ENCODE peak calls at places on chromosomes 13 and 19, in seven cellular contexts. I, X, U, B, D, P and M are unnamed samples.

GRCh38 chr13:45849408-45849807 is 2.1 kb downstream of the SIAH3 start:
- DNase-seq in I (no peak), B (peak), U (no peak), P (no peak), D (no peak), X (no peak), M (no peak)

GRCh38 chr13:35927554-35927953 is 203.6 kb downstream of the DCLK1 start:
- DNase-seq in P (peak), I (peak), D (no peak), B (peak), X (peak), U (no peak), M (peak)

GRCh38 chr13:92842145-92842544 is 384.5 kb upstream of the GPC6 start:
- DNase-seq in X (peak), D (no peak), B (no peak), P (peak), I (peak), U (no peak), M (peak)

GRCh38 chr19:11401808-11402543 is 17.1 kb downstream of the RGL3 start:
- DNase-seq in P (no peak), D (no peak), B (no peak), X (no peak), I (no peak), U (no peak), M (no peak)

GRCh38 chr19:43983912-43984686 is at the start of gene ZNF155:
- DNase-seq in B (peak), U (peak), X (peak), I (peak), D (peak), P (peak), M (peak)

GRCh38 chr19:40612831-40613668 is 11.9 kb downstream of the LTBP4 start:
- DNase-seq in U (no peak), D (peak), P (no peak), B (no peak), I (no peak), X (peak), M (peak)

GRCh38 chr13:34867590-34867989 is 74.5 kb upstream of the NBEA start:
- DNase-seq in D (no peak), U (no peak), X (peak), P (peak), I (peak), B (no peak), M (peak)

GRCh38 chr13:30803791-30804190 is 68.4 kb downstream of the ALOX5AP start:
- DNase-seq in U (no peak), X (no peak), B (no peak), D (no peak), P (no peak), I (no peak), M (no peak)

GRCh38 chr13:30898721-30899188 is 7.3 kb upstream of the MEDAG start:
- DNase-seq in X (peak), D (peak), I (peak), P (peak), U (no peak), B (no peak), M (peak)

GRCh38 chr13:46232281-46232680 is 20.6 kb downstream of the LRRC63 start:
- DNase-seq in D (no peak), X (no peak), I (peak), U (no peak), P (peak), B (no peak), M (peak)

GRCh38 chr13:20702530-20702929 is 969 bp upstream of the IL17D start:
- DNase-seq in P (peak), B (peak), U (no peak), D (no peak), I (no peak), X (no peak), M (no peak)

GRCh38 chr13:72229067-72229466 is 362.1 kb upstream of the DACH1 start:
- DNase-seq in U (no peak), D (no peak), B (no peak), P (no peak), I (no peak), X (no peak), M (no peak)

GRCh38 chr19:32124585-32124984 is 220.8 kb upstream of the ZNF507 start:
- DNase-seq in U (no peak), X (no peak), D (no peak), B (no peak), I (no peak), P (no peak), M (no peak)

GRCh38 chr19:46487802-46488445 is 7.7 kb downstream of the PNMA8B start:
- DNase-seq in X (peak), D (peak), B (peak), P (peak), I (peak), U (peak), M (peak)

GRCh38 chr13:50448535-50448981 is 394.9 kb downstream of the DLEU7 start:
- DNase-seq in I (no peak), X (peak), D (no peak), B (no peak), P (no peak), U (no peak), M (no peak)

GRCh38 chr13:98335721-98336120 is 158.7 kb upstream of the RNF113B start:
- DNase-seq in P (no peak), D (no peak), X (no peak), U (no peak), I (no peak), B (no peak), M (no peak)

GRCh38 chr19:13017306-13018036 is 22.2 kb downstream of the NFIX start:
- DNase-seq in D (no peak), B (no peak), P (no peak), U (no peak), I (no peak), X (no peak), M (no peak)

GRCh38 chr19:13015361-13016231 is 20.3 kb downstream of the NFIX start:
- DNase-seq in I (peak), X (no peak), D (no peak), P (peak), U (no peak), B (no peak), M (peak)

GRCh38 chr19:13014921-13015280 is 19.6 kb downstream of the NFIX start:
- DNase-seq in U (no peak), B (no peak), I (no peak), X (no peak), D (no peak), P (no peak), M (no peak)

GRCh38 chr19:13016628-13017305 is 21.5 kb downstream of the NFIX start:
- DNase-seq in D (no peak), P (no peak), U (no peak), I (no peak), B (no peak), X (no peak), M (no peak)

DNA sequence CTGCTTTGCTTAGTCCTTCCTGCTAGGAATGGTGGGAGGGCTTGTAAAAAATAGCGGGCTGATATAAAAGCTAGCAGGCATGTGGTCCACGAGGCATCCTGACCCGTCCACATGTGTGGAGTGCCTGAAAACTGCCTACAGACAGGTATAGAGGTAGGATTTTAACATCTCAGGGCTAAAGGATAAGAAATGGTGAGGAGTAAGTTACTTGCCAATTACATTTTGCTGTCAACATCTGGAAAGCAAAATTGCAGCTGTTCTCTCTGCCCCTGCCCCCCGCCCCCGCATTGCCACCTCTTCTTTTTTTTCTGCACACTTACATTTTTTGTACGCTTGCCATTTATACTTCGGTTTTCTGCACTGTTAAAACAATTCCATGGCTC is 21.0 kb downstream of the NFIX start:
- DNase-seq in I (no peak), U (no peak), D (no peak), B (no peak), P (no peak), X (no peak), M (no peak)
- H3K4me3 ChIP-seq in I (peak), U (peak), D (no peak), B (no peak), P (no peak), X (no peak), M (no peak)

GRCh38 chr13:22451345-22451744 is 729.4 kb upstream of the SGCG start:
- DNase-seq in U (peak), I (no peak), P (no peak), X (peak), D (peak), B (peak), M (no peak)
- TF ChIP-seq CTCF in U (no peak), I (no peak), P (no peak), X (no peak), D (no peak), B (no peak), M (no peak)

GRCh38 chr19:55441692-55442321 is 1.3 kb downstream of the SHISA7 start:
- DNase-seq in X (peak), I (no peak), D (no peak), P (no peak), B (no peak), U (no peak), M (no peak)

GRCh38 chr19:55442372-55443044 is 592 bp downstream of the SHISA7 start:
- DNase-seq in D (no peak), X (no peak), B (no peak), I (no peak), P (no peak), U (no peak), M (no peak)

GRCh38 chr19:55439052-55439451 is 4.0 kb downstream of the SHISA7 start:
- DNase-seq in I (no peak), P (no peak), B (no peak), D (no peak), X (no peak), U (no peak), M (no peak)

GRCh38 chr19:55441319-55441691 is 1.8 kb downstream of the SHISA7 start:
- DNase-seq in B (peak), U (no peak), D (no peak), X (no peak), P (no peak), I (no peak), M (no peak)

DNA sequence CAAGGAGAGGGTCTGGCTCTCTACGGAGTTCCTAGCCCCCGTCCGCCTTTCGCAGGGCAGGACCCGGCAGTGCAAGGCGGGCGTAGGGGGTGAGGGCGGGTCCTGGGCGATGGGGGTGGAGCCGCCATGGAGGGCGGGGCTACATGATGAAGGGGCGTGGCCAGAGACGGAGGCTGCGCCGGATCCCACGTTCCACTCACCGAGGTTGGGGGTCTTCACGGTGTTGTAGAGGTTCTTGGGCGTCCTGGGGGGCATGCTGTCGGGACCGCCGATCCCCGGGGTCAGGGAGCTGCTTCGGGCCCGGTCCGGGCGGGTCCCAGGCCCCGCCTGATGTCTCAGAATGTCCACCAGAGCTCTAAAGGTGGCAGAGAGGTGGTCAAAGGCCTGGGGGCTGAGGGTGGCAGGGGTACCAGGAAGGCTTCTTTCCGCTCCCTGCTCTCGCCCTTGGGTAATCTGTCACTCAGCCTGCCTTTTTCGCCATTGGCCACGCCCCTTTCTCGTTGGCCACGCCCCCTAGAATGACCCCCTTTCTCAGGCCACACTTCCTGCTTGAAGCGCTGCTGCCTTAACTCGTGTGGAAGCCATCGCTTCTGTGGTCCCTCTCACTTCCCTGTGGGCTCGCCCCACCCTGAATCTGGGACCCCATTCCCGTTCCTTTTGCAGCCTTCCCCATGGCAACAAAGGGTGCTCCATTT is 2.5 kb downstream of the SHISA7 start:
- DNase-seq in B (no peak), P (no peak), X (no peak), D (no peak), I (no peak), U (no peak), M (no peak)
- H3K4me3 ChIP-seq in B (no peak), P (no peak), X (no peak), D (no peak), I (no peak), U (no peak), M (no peak)

GRCh38 chr19:50318438-50318837 is 10.7 kb downstream of the KCNC3 start:
- DNase-seq in D (no peak), B (no peak), I (no peak), X (no peak), P (no peak), U (no peak), M (no peak)
- TF ChIP-seq CTCF in D (no peak), B (no peak), I (no peak), X (no peak), P (no peak), U (no peak), M (no peak)

DNA sequence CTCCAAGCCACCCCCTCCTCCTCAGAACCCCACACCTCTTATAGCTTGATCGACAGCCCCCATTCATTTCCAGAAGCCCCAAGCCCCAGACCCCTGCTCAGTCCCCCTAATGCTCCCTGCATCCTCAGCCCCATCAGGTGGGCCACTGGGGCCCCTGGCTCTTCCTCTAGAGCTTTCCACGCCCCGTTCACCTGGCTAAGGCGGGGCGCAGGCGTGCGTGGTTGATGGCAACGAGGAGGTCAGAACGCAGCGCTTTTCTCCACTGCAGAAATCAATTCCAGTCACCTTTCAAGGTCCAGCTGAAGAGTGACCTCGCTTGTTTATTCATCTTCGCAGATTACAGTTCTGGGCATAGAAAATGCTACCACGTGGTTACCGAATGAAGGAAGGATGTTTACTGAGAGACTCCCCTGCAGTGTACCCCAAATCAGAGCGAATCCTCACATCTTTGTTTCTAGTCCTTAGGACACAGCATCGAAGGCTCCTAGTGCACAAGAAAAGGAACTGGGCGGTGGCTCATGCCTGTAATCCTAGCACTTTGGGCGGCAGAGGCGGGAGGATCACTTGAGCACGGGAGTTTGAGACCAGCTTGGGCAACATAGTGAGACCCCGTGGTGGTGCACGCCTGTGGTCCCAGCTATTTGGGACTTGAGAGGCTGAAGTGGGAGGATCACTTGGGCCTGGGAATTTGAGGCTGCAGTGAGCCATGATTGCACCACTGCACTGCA is 798 bp upstream of the PBX4 start:
- DNase-seq in X (no peak), B (no peak), D (no peak), U (no peak), P (no peak), I (no peak), M (no peak)
- H3K4me3 ChIP-seq in X (no peak), B (no peak), D (peak), U (peak), P (peak), I (peak), M (no peak)

DNA sequence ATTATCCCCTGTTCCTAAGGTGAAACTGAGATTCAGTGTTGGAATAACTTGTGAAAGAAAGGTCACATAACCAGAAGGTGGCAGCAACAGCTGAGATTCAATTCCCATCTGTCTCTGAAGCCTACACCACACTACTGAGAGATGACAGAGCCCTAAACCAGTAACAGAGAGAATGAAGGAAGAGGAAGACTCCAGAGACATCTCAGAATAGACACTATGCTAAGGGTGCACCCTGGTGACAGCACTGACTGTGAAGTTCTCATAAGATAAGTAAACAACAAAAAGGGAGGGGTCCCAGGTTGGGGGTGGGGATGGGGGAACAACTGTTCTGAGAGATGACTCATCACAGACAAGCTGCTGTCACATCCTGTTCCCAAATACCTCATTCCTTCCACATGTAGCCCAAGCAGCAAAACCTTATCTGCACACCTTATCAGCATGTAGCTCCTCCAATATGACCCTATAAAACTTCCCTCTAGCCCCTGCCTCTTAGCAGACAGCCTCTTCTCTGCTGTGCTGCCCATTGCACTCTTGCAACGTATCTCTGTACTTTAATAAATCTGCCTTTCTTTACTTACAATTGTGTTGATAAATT is 46.5 kb downstream of the UTP14C start:
- DNase-seq in B (peak), X (peak), D (no peak), U (no peak), I (peak), P (peak), M (peak)
- TF ChIP-seq CTCF in B (peak), X (peak), D (peak), U (peak), I (peak), P (peak), M (peak)

DNA sequence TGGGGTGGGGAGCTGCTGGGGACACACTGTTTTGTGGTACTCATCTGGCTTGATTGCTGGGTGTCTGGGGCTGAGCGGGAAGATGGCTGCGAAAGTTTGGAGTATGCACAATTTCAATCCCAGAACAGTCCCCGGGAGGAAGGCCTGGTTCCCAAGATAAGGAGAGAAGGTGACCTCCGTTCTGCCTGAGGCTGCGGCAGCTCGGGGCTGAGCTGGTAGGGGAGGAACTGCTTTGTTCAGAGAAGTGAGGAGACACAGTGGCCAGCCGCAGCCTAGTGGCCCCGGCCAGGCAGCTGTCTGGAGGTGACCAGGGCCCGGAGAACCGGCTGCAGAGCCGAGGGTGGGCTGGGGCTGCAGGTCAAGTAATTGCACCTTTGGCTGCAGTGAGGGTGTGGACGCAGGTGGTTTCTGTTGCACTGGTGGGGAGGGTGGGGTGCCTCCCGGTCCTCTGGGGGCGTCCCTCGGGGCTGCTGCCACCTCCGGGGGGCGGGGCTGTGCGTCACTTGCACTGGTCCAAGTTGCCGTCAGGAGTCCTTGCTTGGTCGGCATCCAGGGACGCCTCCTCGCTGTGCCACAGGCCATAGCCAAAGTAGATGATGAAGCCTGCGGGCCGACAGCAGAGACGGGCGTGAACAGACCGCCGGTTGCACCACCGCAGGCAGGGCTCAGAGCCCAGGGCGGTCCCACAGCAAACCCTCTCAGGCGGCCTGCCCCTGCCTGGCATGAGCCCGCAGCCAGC is 81.3 kb downstream of the SLC7A1 start:
- DNase-seq in D (no peak), U (no peak), X (no peak), P (no peak), B (no peak), I (peak), M (no peak)
- H3K4me3 ChIP-seq in D (no peak), U (no peak), X (no peak), P (no peak), B (no peak), I (no peak), M (no peak)

GRCh38 chr19:39209196-39209595 is 5.1 kb upstream of the SYCN start:
- DNase-seq in X (no peak), B (no peak), D (no peak), U (no peak), I (no peak), P (no peak), M (no peak)

GRCh38 chr19:39217094-39217493 is 13.0 kb upstream of the SYCN start:
- DNase-seq in I (no peak), P (no peak), U (no peak), X (no peak), B (no peak), D (no peak), M (no peak)

GRCh38 chr19:39208175-39208795 is 4.2 kb upstream of the SYCN start:
- DNase-seq in P (no peak), X (no peak), I (no peak), D (no peak), B (no peak), U (no peak), M (no peak)

GRCh38 chr19:39211731-39212376 is 7.8 kb upstream of the SYCN start:
- DNase-seq in B (no peak), D (no peak), X (no peak), I (no peak), U (no peak), P (no peak), M (no peak)

GRCh38 chr19:39212377-39212742 is 8.3 kb upstream of the SYCN start:
- DNase-seq in B (peak), X (no peak), I (no peak), U (peak), D (no peak), P (no peak), M (peak)
- TF ChIP-seq CTCF in B (peak), X (peak), I (peak), U (no peak), D (peak), P (peak), M (peak)